ENCODE peak calls at places on chromosomes 16 and 17, in seven cellular contexts. Z, W, V, A, U, N and B are unnamed samples.

GRCh38 chr17:76635659-76636360 is 7.7 kb downstream of the ST6GALNAC1 start:
- DNase-seq in Z (no peak), W (no peak), V (no peak), A (no peak), U (no peak), N (peak), B (no peak)

GRCh38 chr16:57405194-57405593 is 627 bp downstream of the CCL17 start:
- DNase-seq in Z (no peak), W (no peak), V (no peak), A (no peak), U (no peak), N (no peak), B (no peak)

GRCh38 chr17:64218066-64218465 is 45.0 kb downstream of the TEX2 start:
- DNase-seq in Z (no peak), W (no peak), V (no peak), A (no peak), U (peak), N (no peak), B (no peak)

GRCh38 chr16:10178079-10178478 is 4.1 kb downstream of the GRIN2A start:
- DNase-seq in Z (no peak), W (peak), V (no peak), A (no peak), U (no peak), N (no peak), B (peak)

GRCh38 chr17:57311281-57312216 is 55.2 kb downstream of the MSI2 start:
- DNase-seq in Z (no peak), W (no peak), V (no peak), A (peak), U (no peak), N (no peak), B (no peak)

GRCh38 chr17:27494192-27495091 is 38.2 kb downstream of the KSR1 start:
- DNase-seq in Z (peak), W (peak), V (peak), A (no peak), U (no peak), N (no peak), B (no peak)

GRCh38 chr17:27216836-27217235 is 77.1 kb upstream of the WSB1 start:
- DNase-seq in Z (no peak), W (no peak), V (no peak), A (no peak), U (no peak), N (no peak), B (no peak)

GRCh38 chr16:86995456-86995855 is 321.7 kb downstream of the C16orf95 start:
- DNase-seq in Z (no peak), W (no peak), V (peak), A (no peak), U (no peak), N (no peak), B (no peak)

GRCh38 chr17:76561799-76562268 is 22.0 kb downstream of the PRCD start:
- DNase-seq in Z (no peak), W (no peak), V (peak), A (no peak), U (no peak), N (peak), B (no peak)

GRCh38 chr17:19361975-19362292 is 589 bp downstream of the B9D1 start:
- DNase-seq in Z (no peak), W (no peak), V (no peak), A (no peak), U (no peak), N (no peak), B (no peak)